ENCODE peak calls at places on chromosomes 12 and 14, in six cellular contexts. I, A, F, Q, P and C are unnamed samples. For H3K27me3 and H3K9me3, the result is how much of the 10 kb centered on the place peaks cover.

GRCh38 chr14:88554458-88555286 is at the start of gene PTPN21:
- DNase-seq in A (peak), F (peak), I (peak), P (peak), Q (no peak), C (peak)

GRCh38 chr12:93256258-93256969 is 121.3 kb upstream of the NUDT4 start:
- DNase-seq in F (no peak), I (no peak), A (no peak), P (no peak), Q (no peak), C (no peak)

GRCh38 chr12:67068204-67068731 is 200.9 kb upstream of the CAND1 start:
- DNase-seq in I (no peak), F (no peak), Q (no peak), P (peak), A (peak), C (no peak)

GRCh38 chr12:68364893-68365725 is 32.9 kb upstream of the MDM1 start:
- DNase-seq in P (peak), A (peak), F (peak), I (peak), Q (peak), C (peak)

GRCh38 chr12:6979021-6979420 is 8.3 kb downstream of the EMG1 start:
- DNase-seq in P (no peak), F (no peak), Q (no peak), A (no peak), I (no peak), C (no peak)

GRCh38 chr14:28609228-28609828 is 157.3 kb upstream of the FOXG1 start:
- DNase-seq in A (peak), F (peak), I (peak), P (peak), Q (no peak), C (peak)

GRCh38 chr12:54853933-54854538 is at the start of gene MUCL1:
- DNase-seq in A (peak), P (peak), I (no peak), F (peak), Q (no peak), C (peak)

GRCh38 chr12:132836803-132837331 is 8.2 kb upstream of the GOLGA3 start:
- DNase-seq in F (no peak), I (no peak), P (no peak), Q (no peak), A (no peak), C (no peak)

GRCh38 chr14:81178063-81178462 is 42.7 kb downstream of the GTF2A1 start:
- DNase-seq in F (no peak), Q (no peak), A (no peak), P (no peak), I (no peak), C (no peak)

GRCh38 chr12:92506460-92506859 is 196.3 kb upstream of the PLEKHG7 start:
- DNase-seq in Q (no peak), I (no peak), A (no peak), P (no peak), F (no peak), C (no peak)

GRCh38 chr14:45819107-45819506 is 566.1 kb upstream of the MIS18BP1 start:
- DNase-seq in F (no peak), P (no peak), A (no peak), Q (no peak), I (no peak), C (no peak)

GRCh38 chr12:85155791-85156190 is 119.6 kb downstream of the LRRIQ1 start:
- DNase-seq in P (no peak), Q (no peak), I (no peak), F (no peak), A (peak), C (no peak)

GRCh38 chr12:66087365-66087943 is 43.1 kb downstream of the LLPH start:
- DNase-seq in F (peak), P (peak), Q (no peak), I (peak), A (peak), C (peak)

GRCh38 chr14:34539407-34540180 is at the start of gene EAPP:
- DNase-seq in F (peak), A (peak), Q (peak), P (peak), I (peak), C (peak)

GRCh38 chr12:8771072-8771471 is 51.3 kb upstream of the A2ML1 start:
- DNase-seq in A (peak), I (no peak), P (no peak), Q (no peak), F (no peak), C (no peak)

GRCh38 chr12:52495385-52495784 is 2.3 kb upstream of the KRT6A start:
- DNase-seq in P (peak), F (no peak), A (peak), Q (no peak), I (peak), C (no peak)

GRCh38 chr12:84772281-84772680 is 140.3 kb downstream of the SLC6A15 start:
- DNase-seq in P (peak), Q (no peak), F (peak), A (no peak), I (no peak), C (no peak)

GRCh38 chr12:15712823-15713663 is 76.1 kb downstream of the EPS8 start:
- DNase-seq in A (no peak), P (no peak), I (peak), Q (no peak), F (no peak), C (no peak)

GRCh38 chr12:113568021-113568420 is 96.3 kb upstream of the LHX5 start:
- DNase-seq in A (peak), I (no peak), Q (no peak), P (no peak), F (no peak), C (no peak)

GRCh38 chr12:109822951-109823411 is 10.2 kb downstream of the TRPV4 start:
- DNase-seq in F (no peak), Q (no peak), A (no peak), P (peak), I (no peak), C (peak)

GRCh38 chr12:132282950-132283771 is 46.2 kb downstream of the GALNT9 start:
- DNase-seq in P (no peak), Q (no peak), A (no peak), I (peak), F (no peak), C (no peak)

GRCh38 chr14:95530461-95531170 is 4.2 kb upstream of the GLRX5 start:
- DNase-seq in A (no peak), F (no peak), P (peak), Q (no peak), I (no peak), C (no peak)

GRCh38 chr14:93269341-93270068 is 62.4 kb downstream of the UBR7 start:
- DNase-seq in P (peak), I (no peak), A (peak), F (peak), Q (no peak), C (no peak)

DNA sequence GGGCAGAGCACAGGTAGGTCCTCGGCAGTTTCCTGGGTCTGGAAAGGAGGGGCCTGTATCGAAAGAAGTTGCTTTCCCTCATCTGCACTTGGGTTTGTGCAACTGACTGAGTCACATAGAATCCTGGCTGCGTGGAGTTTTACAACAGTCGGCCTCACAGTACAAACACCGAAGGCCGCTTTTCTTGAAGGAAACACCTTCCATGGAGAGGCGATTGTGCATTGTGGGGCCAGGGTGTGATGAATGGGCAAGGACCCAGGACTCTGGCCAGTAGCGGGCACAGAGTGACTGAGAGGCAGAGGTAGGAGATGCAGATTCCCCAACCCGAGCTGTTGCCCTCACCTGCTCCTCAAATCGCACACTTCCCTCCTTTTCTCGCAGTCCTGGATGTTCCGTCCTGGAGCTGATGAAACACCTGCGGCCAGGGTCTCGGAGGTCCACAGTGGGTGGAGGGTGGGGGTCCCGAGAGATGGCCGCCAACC is 7.7 kb downstream of the CCND2 start:
- DNase-seq in F (no peak), A (no peak), Q (no peak), P (no peak), I (no peak), C (no peak)
- H3K27me3 ChIP-seq in F (under half), A (under half), Q (under half), P (under half), I (under half), C (under half)

GRCh38 chr12:124440841-124441381 is 126.5 kb downstream of the NCOR2 start:
- DNase-seq in P (no peak), Q (no peak), I (no peak), A (peak), F (no peak), C (peak)
- H3K4me3 ChIP-seq in P (no peak), Q (peak), I (no peak), A (no peak), F (no peak), C (peak)

GRCh38 chr12:126447346-126447745 is 1382.1 kb downstream of the AACS start:
- DNase-seq in F (no peak), P (no peak), A (no peak), Q (no peak), I (no peak), C (no peak)

DNA sequence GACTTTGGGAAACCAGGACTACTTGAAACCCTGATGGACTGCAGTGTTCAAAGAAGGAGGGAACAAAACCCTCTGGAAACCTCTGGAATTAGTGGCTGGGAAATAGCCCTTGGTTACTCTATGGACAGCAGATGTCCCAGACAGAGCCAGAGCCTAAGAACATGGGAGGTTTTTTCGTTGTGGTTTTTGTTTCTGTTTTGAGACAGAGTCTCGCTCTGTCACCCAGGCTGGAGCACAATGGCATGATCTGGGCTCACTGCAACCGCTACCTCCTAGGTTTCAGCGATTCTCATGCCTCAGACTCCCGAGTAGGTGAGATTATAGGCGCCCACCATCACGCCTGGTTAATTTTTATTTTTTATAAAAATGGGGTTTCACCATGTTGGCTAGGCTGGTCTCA is 1378.7 kb downstream of the AACS start:
- DNase-seq in Q (no peak), I (no peak), P (no peak), A (no peak), F (no peak), C (no peak)
- H3K9me3 ChIP-seq in Q (under half), I (under half), P (under half), A (under half), F (under half), C (under half)

GRCh38 chr12:28602760-28603638 is 412.7 kb downstream of the CCDC91 start:
- DNase-seq in Q (no peak), P (no peak), I (no peak), A (no peak), F (no peak), C (no peak)

GRCh38 chr12:28603801-28604200 is 413.5 kb downstream of the CCDC91 start:
- DNase-seq in A (no peak), I (no peak), P (no peak), Q (no peak), F (no peak), C (no peak)

GRCh38 chr12:28601659-28602058 is 411.4 kb downstream of the CCDC91 start:
- DNase-seq in P (no peak), I (no peak), F (no peak), Q (no peak), A (no peak), C (no peak)

GRCh38 chr12:28606967-28607557 is 416.8 kb downstream of the CCDC91 start:
- DNase-seq in F (no peak), A (no peak), P (no peak), Q (no peak), I (no peak), C (no peak)

DNA sequence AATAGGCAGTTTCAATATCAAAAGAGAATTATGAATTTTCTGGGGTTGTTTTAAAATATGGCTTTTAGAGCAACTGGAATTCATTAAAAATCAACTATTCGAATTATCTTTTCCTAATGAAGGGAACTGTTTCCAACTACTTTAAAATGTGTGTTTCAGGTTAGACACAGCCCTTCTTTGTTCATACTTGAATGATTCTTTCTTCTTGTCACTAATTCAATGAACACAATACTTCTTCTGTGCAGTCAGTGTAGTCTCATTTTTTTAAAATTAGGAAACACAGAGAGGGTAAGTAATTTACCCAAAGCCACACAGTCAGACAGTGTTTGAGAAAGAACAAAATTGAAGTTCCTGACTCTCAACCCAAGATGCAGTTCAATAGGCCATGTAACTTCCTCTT is 414.0 kb downstream of the CCDC91 start:
- DNase-seq in A (no peak), F (no peak), Q (no peak), I (no peak), P (no peak), C (no peak)
- H3K27me3 ChIP-seq in A (under half), F (under half), Q (under half), I (under half), P (under half), C (under half)

GRCh38 chr12:13980548-13981295 is 680 bp downstream of the GRIN2B start:
- DNase-seq in P (no peak), A (peak), F (no peak), Q (no peak), I (no peak), C (no peak)
- H3K4me3 ChIP-seq in P (peak), A (peak), F (no peak), Q (peak), I (peak), C (peak)

DNA sequence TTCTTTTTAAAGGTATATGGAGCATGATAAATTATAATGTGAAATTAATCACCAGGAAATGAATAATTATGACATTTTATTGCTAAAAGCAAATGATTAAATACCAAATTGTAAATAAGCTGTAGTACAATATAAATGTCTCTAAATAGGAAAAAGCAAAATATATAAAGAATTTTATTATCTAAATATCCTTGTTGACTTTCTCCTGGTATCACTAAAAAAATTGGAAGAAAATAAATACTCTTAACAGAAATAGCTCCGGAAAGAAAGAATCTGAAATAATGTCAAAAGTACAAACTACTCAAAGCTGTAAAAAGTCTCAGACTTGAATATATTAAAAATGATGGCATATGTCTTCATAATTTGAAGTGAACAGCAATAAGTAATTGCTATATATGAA is at the start of gene OR11H7:
- DNase-seq in A (no peak), I (no peak), F (no peak), P (no peak), Q (no peak), C (no peak)
- H3K9me3 ChIP-seq in A (under half), I (under half), F (under half), P (under half), Q (under half), C (under half)

DNA sequence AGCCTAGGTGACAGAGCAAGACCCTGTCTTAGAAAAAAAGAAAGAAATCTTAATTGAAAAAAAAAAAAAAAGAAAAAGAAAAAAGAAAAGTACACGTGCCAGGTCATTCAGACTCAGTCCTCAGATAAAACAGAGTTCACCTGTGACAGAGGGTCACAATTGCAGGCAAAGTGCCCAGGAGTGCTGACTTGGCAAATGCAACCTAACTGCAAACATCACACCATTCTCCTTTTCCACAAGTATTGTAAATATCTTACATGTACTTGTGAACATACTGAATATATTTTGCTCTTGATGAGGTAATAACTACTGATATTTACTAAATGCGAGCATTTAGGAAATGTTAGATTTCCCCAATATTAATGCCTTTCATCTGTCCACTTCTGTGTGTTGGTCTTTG is 9.0 kb upstream of the COL2A1 start:
- DNase-seq in A (no peak), Q (no peak), F (no peak), I (no peak), P (no peak), C (no peak)
- H3K27me3 ChIP-seq in A (half or more), Q (under half), F (half or more), I (under half), P (under half), C (under half)

GRCh38 chr12:125981610-125982253 is 916.5 kb downstream of the AACS start:
- DNase-seq in P (no peak), Q (no peak), F (no peak), I (no peak), A (no peak), C (no peak)

GRCh38 chr12:125988545-125988944 is 923.3 kb downstream of the AACS start:
- DNase-seq in F (no peak), I (no peak), Q (no peak), A (no peak), P (no peak), C (no peak)

GRCh38 chr12:125989716-125990115 is 924.5 kb downstream of the AACS start:
- DNase-seq in P (no peak), F (no peak), Q (no peak), A (no peak), I (no peak), C (no peak)

GRCh38 chr12:125983094-125983783 is 918.0 kb downstream of the AACS start:
- DNase-seq in F (no peak), A (peak), Q (no peak), P (no peak), I (peak), C (peak)

DNA sequence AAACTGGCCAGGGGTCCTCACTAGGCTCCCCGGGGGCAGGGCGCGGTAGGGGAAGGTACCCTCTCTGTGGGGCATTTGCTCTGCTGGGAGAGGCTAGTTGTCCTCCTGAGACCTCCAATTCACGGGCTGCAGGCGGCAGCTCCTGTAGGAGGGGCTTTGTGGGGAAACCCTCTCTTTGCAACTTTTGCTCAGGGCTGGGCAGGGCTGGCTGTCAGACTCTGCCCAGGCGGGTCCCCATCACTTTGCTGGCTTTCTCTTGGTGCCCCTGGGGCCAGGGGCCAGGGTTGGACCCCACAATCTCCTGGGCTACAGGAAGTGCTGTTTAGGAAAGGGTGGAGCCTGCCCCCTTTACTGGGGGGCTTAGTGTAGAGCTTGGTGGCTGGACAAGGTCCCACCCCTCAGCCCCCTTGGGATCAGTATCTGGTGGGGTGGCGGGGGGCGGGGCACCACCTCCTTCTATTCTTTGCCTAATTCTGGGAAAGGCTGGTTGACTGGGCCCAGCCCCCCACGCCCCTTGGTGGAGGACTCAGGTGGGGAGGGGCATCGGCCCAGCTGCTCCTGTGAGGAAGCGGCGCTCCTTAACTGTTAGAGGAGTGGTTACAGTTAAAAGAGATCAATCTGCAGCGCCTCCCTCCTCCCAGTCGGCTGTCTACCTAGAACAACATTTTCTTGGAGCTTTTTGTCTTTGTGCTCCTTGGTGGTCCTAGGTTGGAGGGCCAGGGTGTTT is 918.7 kb downstream of the AACS start:
- DNase-seq in A (peak), P (no peak), Q (no peak), F (no peak), I (peak), C (peak)
- H3K4me3 ChIP-seq in A (peak), P (peak), Q (peak), F (no peak), I (peak), C (peak)